ENCODE peak calls at places on chromosomes 2 and 18, in nine cellular contexts. Y, L, P, H, A, N, M, I and D are unnamed samples.

GRCh38 chr2:33707312-33707711 is 108.2 kb upstream of the FAM98A start:
- DNase-seq in Y (no peak), L (no peak), P (no peak), H (no peak), A (no peak), N (no peak), M (no peak), I (no peak), D (no peak)

GRCh38 chr2:188693111-188693510 is 281.1 kb upstream of the COL3A1 start:
- DNase-seq in Y (no peak), L (no peak), P (no peak), H (peak), A (no peak), N (no peak), M (no peak), I (no peak), D (no peak)

GRCh38 chr2:104872866-104873688 is 19.2 kb downstream of the POU3F3 start:
- DNase-seq in Y (peak), L (peak), P (peak), H (peak), A (peak), N (peak), M (peak), I (no peak), D (peak)

GRCh38 chr2:61906187-61906470 is 655 bp downstream of the COMMD1 start:
- DNase-seq in Y (no peak), L (no peak), P (no peak), H (no peak), A (no peak), N (no peak), M (no peak), I (no peak), D (no peak)

GRCh38 chr2:61328707-61329251 is 142.1 kb downstream of the USP34 start:
- DNase-seq in Y (peak), L (no peak), P (no peak), H (no peak), A (no peak), N (no peak), M (peak), I (no peak), D (no peak)

GRCh38 chr2:109562421-109562820 is 51.3 kb downstream of the SEPTIN10 start:
- DNase-seq in Y (no peak), L (no peak), P (no peak), H (no peak), A (no peak), N (no peak), M (no peak), I (no peak), D (no peak)

GRCh38 chr2:85949280-85949679 is 60.5 kb upstream of the ST3GAL5 start:
- DNase-seq in Y (no peak), L (no peak), P (no peak), H (no peak), A (peak), N (no peak), M (no peak), I (no peak), D (no peak)

GRCh38 chr2:62248226-62248625 is 52.3 kb downstream of the B3GNT2 start:
- DNase-seq in Y (no peak), L (no peak), P (no peak), H (no peak), A (no peak), N (no peak), M (no peak), I (no peak), D (no peak)

GRCh38 chr2:47225061-47225783 is 70.1 kb upstream of the STPG4 start:
- DNase-seq in Y (no peak), L (no peak), P (peak), H (peak), A (peak), N (no peak), M (no peak), I (no peak), D (peak)

GRCh38 chr18:9025104-9025838 is 77.2 kb upstream of the NDUFV2 start:
- DNase-seq in Y (no peak), L (no peak), P (no peak), H (no peak), A (no peak), N (no peak), M (no peak), I (no peak), D (no peak)

GRCh38 chr2:64230540-64230939 is 86.3 kb upstream of the PELI1 start:
- DNase-seq in Y (no peak), L (no peak), P (no peak), H (no peak), A (no peak), N (no peak), M (no peak), I (no peak), D (no peak)

GRCh38 chr2:70046534-70046933 is 40.7 kb upstream of the PCBP1 start:
- DNase-seq in Y (no peak), L (no peak), P (no peak), H (no peak), A (no peak), N (no peak), M (no peak), I (no peak), D (no peak)

GRCh38 chr2:6538607-6539006 is 327.1 kb downstream of the CMPK2 start:
- DNase-seq in Y (no peak), L (no peak), P (no peak), H (no peak), A (no peak), N (no peak), M (no peak), I (no peak), D (no peak)

GRCh38 chr2:43676322-43677050 is at the start of gene C1GALT1C1L:
- DNase-seq in Y (no peak), L (no peak), P (peak), H (peak), A (peak), N (no peak), M (peak), I (peak), D (no peak)

GRCh38 chr18:45671366-45671765 is 52.6 kb upstream of the SLC14A1 start:
- DNase-seq in Y (no peak), L (no peak), P (no peak), H (no peak), A (no peak), N (no peak), M (no peak), I (no peak), D (no peak)

GRCh38 chr2:61758991-61759390 is 94.9 kb downstream of the FAM161A start:
- DNase-seq in Y (no peak), L (no peak), P (no peak), H (no peak), A (no peak), N (no peak), M (no peak), I (no peak), D (peak)

GRCh38 chr2:32355976-32356734 is 668 bp upstream of the BIRC6 start:
- DNase-seq in Y (no peak), L (no peak), P (no peak), H (no peak), A (no peak), N (no peak), M (no peak), I (no peak), D (no peak)

GRCh38 chr2:26587966-26588365 is 53.2 kb downstream of the CIB4 start:
- DNase-seq in Y (no peak), L (no peak), P (peak), H (no peak), A (no peak), N (no peak), M (peak), I (no peak), D (no peak)

GRCh38 chr2:156803243-156803642 is 367.1 kb downstream of the GPD2 start:
- DNase-seq in Y (no peak), L (peak), P (no peak), H (no peak), A (no peak), N (no peak), M (no peak), I (no peak), D (no peak)

GRCh38 chr2:164066095-164066494 is 330.3 kb upstream of the FIGN start:
- DNase-seq in Y (no peak), L (no peak), P (no peak), H (no peak), A (no peak), N (no peak), M (no peak), I (no peak), D (no peak)

GRCh38 chr18:9113468-9114149 is 11.1 kb downstream of the NDUFV2 start:
- DNase-seq in Y (no peak), L (no peak), P (peak), H (no peak), A (no peak), N (no peak), M (no peak), I (no peak), D (no peak)

GRCh38 chr2:150878347-150878746 is 383.3 kb downstream of the RBM43 start:
- DNase-seq in Y (no peak), L (no peak), P (no peak), H (no peak), A (no peak), N (no peak), M (no peak), I (no peak), D (no peak)

GRCh38 chr2:47221039-47221438 is 65.9 kb upstream of the STPG4 start:
- DNase-seq in Y (no peak), L (no peak), P (no peak), H (no peak), A (no peak), N (no peak), M (no peak), I (peak), D (no peak)

GRCh38 chr18:63317982-63318881 is 1.3 kb downstream of the BCL2 start:
- DNase-seq in Y (peak), L (peak), P (peak), H (peak), A (peak), N (peak), M (peak), I (no peak), D (no peak)

GRCh38 chr18:74897971-74898657 is 300.4 kb downstream of the ZNF407 start:
- DNase-seq in Y (no peak), L (no peak), P (no peak), H (no peak), A (no peak), N (no peak), M (no peak), I (peak), D (no peak)

GRCh38 chr2:34822616-34823015 is 1223.5 kb upstream of the FAM98A start:
- DNase-seq in Y (no peak), L (no peak), P (no peak), H (no peak), A (no peak), N (no peak), M (no peak), I (no peak), D (no peak)

GRCh38 chr18:3380384-3380961 is 69.5 kb upstream of the TGIF1 start:
- DNase-seq in Y (no peak), L (no peak), P (no peak), H (no peak), A (no peak), N (no peak), M (no peak), I (no peak), D (no peak)

GRCh38 chr2:47907097-47907781 is 941 bp upstream of the FBXO11 start:
- DNase-seq in Y (no peak), L (peak), P (peak), H (no peak), A (peak), N (no peak), M (no peak), I (no peak), D (no peak)

GRCh38 chr2:74497777-74498499 is 1.5 kb downstream of the LBX2 start:
- DNase-seq in Y (peak), L (peak), P (peak), H (peak), A (peak), N (no peak), M (peak), I (no peak), D (no peak)

GRCh38 chr2:24317491-24317920 is 42.8 kb downstream of the ITSN2 start:
- DNase-seq in Y (no peak), L (no peak), P (no peak), H (peak), A (peak), N (no peak), M (no peak), I (no peak), D (no peak)

GRCh38 chr2:138093455-138093854 is 129.2 kb downstream of the HNMT start:
- DNase-seq in Y (no peak), L (no peak), P (no peak), H (no peak), A (no peak), N (no peak), M (no peak), I (no peak), D (no peak)

GRCh38 chr2:24261441-24261840 is 86.6 kb downstream of the FAM228A start:
- DNase-seq in Y (peak), L (no peak), P (no peak), H (no peak), A (no peak), N (no peak), M (no peak), I (no peak), D (no peak)

GRCh38 chr2:162430323-162430722 is 86.4 kb downstream of the GCA start:
- DNase-seq in Y (no peak), L (no peak), P (no peak), H (no peak), A (peak), N (no peak), M (no peak), I (no peak), D (no peak)

GRCh38 chr18:8489761-8490160 is 119.5 kb upstream of the RAB12 start:
- DNase-seq in Y (no peak), L (no peak), P (no peak), H (no peak), A (no peak), N (no peak), M (no peak), I (no peak), D (no peak)

GRCh38 chr18:7221424-7222155 is 9.3 kb upstream of the LRRC30 start:
- DNase-seq in Y (peak), L (peak), P (peak), H (no peak), A (no peak), N (peak), M (no peak), I (peak), D (peak)
- TF ChIP-seq CTCF in Y (peak), L (peak), P (peak), H (peak), A (peak), N (peak), M (peak), I (peak), D (peak)

DNA sequence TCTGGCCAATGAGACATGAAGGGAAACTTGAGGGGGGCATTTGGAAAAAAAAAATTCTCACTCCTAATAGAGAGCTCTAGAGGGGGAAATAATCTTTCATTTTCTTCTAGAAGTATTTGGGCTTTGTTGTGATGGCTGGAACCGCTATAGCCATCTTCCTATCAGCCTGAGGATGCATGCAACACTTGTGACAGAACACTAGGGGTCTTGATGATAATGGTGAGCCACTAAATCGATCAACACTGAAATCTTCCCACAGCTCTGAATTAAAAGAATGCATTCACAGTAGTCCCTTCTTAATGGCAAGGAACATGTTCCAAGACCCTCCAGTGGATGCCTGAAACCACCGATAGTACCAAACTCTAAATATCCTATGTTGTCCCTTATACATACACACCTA is 325.3 kb downstream of the LNPK start:
- DNase-seq in Y (no peak), L (no peak), P (no peak), H (no peak), A (no peak), N (no peak), M (no peak), I (no peak), D (no peak)
- TF ChIP-seq CTCF in Y (no peak), L (no peak), P (no peak), H (no peak), A (no peak), N (peak), M (no peak), I (no peak), D (no peak)

GRCh38 chr2:223989206-223989859 is 32.1 kb downstream of the MRPL44 start:
- DNase-seq in Y (no peak), L (no peak), P (peak), H (peak), A (peak), N (no peak), M (no peak), I (no peak), D (no peak)
- TF ChIP-seq CTCF in Y (no peak), L (no peak), P (peak), H (peak), A (no peak), N (no peak), M (no peak), I (no peak), D (no peak)

GRCh38 chr2:224776795-224777562 is 60.8 kb upstream of the CCDC195 start:
- DNase-seq in Y (no peak), L (no peak), P (peak), H (no peak), A (no peak), N (no peak), M (no peak), I (no peak), D (no peak)

GRCh38 chr2:224777563-224777939 is 61.4 kb upstream of the CCDC195 start:
- DNase-seq in Y (no peak), L (no peak), P (no peak), H (no peak), A (no peak), N (no peak), M (no peak), I (no peak), D (no peak)

GRCh38 chr2:224775638-224776037 is 59.5 kb upstream of the CCDC195 start:
- DNase-seq in Y (no peak), L (no peak), P (no peak), H (no peak), A (no peak), N (no peak), M (no peak), I (no peak), D (no peak)

GRCh38 chr2:224772494-224772893 is 56.3 kb upstream of the CCDC195 start:
- DNase-seq in Y (no peak), L (no peak), P (no peak), H (no peak), A (no peak), N (no peak), M (no peak), I (no peak), D (no peak)

DNA sequence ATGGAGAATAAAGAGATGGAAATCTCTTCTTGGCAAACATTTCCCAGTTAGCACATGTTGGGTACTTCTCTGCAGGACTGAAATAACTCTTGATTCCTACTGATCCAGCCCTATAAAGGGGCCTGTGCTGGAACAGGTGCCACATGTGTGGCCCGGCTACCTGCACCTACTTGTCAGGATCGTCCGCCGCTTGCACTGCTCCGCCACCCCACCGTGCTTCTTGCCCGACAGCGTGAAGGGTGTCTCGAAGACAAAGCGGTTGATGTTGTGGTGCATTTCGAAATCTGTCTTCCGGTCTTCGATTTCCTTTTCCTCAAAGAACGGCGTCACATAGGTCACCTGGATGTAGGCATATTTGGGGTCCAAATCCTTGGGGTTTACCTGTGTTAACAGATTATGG is 58.6 kb upstream of the CCDC195 start:
- DNase-seq in Y (no peak), L (no peak), P (no peak), H (no peak), A (no peak), N (no peak), M (no peak), I (no peak), D (no peak)
- TF ChIP-seq CTCF in Y (no peak), L (no peak), P (no peak), H (no peak), A (no peak), N (no peak), M (no peak), I (no peak), D (no peak)

DNA sequence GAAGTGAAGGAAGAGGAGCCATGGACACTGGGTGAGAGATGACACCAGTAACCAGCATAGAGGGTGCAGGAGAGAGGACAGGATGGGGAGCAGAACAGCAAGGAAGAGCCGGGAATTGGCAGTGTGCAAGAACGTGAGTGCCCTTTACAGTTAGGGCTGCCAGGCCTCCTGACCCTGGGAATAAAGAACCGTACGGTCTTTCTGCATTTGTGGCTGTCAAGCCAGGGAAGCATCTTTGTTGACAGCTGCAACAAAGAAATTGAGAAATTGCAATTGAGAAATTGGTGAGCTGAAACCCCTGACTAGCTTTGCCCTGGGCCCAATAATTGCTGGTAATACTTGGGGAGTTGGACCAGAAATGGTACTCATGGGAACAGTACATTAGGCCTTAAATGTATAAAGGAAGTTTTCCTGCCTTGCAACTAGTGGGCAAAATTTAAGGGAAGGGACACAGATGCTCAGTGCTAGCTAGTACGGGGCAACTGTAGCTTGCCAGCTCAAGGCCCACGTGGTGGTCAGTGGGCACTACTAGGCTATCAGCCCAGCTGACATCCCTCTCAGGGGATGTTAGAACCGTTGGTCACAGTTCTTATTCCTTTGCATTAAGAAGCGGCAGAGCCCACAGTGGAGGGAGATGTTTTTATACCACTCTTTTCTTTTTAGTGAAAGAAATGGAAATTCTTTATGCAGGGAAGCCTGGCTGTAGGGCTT is 56.6 kb downstream of the KCTD18 start:
- DNase-seq in Y (no peak), L (no peak), P (no peak), H (no peak), A (no peak), N (no peak), M (no peak), I (no peak), D (no peak)
- TF ChIP-seq CTCF in Y (no peak), L (no peak), P (no peak), H (no peak), A (no peak), N (no peak), M (no peak), I (no peak), D (no peak)